ENCODE peak calls at places on chromosomes 2 and 18, in four cellular contexts. One of them, this sample, is unnamed.

GRCh38 chr2:217932661-217933325 is 70.0 kb downstream of the TNS1 start:
- DNase-seq in kidney: peak; percentile 66
- DNase-seq in EL: no peak
- DNase-seq in T follicular helper cell: no peak
- DNase-seq in this sample: no peak

GRCh38 chr2:52220393-52220792 is 1188.5 kb upstream of the NRXN1 start:
- DNase-seq in T follicular helper cell: no peak
- DNase-seq in EL: no peak
- DNase-seq in kidney: no peak
- DNase-seq in this sample: peak; percentile 2

GRCh38 chr2:155485141-155485842 is 786.8 kb downstream of the KCNJ3 start:
- DNase-seq in kidney: no peak
- DNase-seq in EL: no peak
- DNase-seq in T follicular helper cell: no peak
- DNase-seq in this sample: no peak

GRCh38 chr18:36075862-36076587 is 8.7 kb upstream of the RPRD1A start:
- DNase-seq in EL: peak; percentile 79
- DNase-seq in kidney: no peak
- DNase-seq in T follicular helper cell: no peak
- DNase-seq in this sample: peak; percentile 45

GRCh38 chr2:46268986-46269385 is 28.2 kb upstream of the EPAS1 start:
- DNase-seq in kidney: no peak
- DNase-seq in EL: peak; percentile 48
- DNase-seq in T follicular helper cell: no peak
- DNase-seq in this sample: peak; percentile 46

GRCh38 chr18:28411806-28412205 is 234.9 kb upstream of the CDH2 start:
- DNase-seq in kidney: no peak
- DNase-seq in EL: peak; percentile 5
- DNase-seq in T follicular helper cell: no peak
- DNase-seq in this sample: no peak

GRCh38 chr18:647304-647703 is 10.1 kb upstream of the TYMS start:
- DNase-seq in kidney: no peak
- DNase-seq in T follicular helper cell: no peak
- DNase-seq in EL: no peak
- DNase-seq in this sample: peak; percentile 29

GRCh38 chr2:158724803-158725271 is 70.3 kb upstream of the DAPL1 start:
- DNase-seq in T follicular helper cell: no peak
- DNase-seq in kidney: peak; percentile 67
- DNase-seq in EL: peak; percentile 52
- DNase-seq in this sample: peak; percentile 68

GRCh38 chr2:239396881-239397681 is 3.7 kb downstream of the HDAC4 start:
- DNase-seq in kidney: no peak
- DNase-seq in EL: no peak
- DNase-seq in T follicular helper cell: peak; percentile 24
- DNase-seq in this sample: no peak

GRCh38 chr2:70454936-70455544 is 98.6 kb downstream of the TGFA start:
- DNase-seq in T follicular helper cell: no peak
- DNase-seq in EL: no peak
- DNase-seq in kidney: no peak
- DNase-seq in this sample: no peak

GRCh38 chr2:25086070-25086560 is 44.2 kb downstream of the EFR3B start:
- DNase-seq in kidney: no peak
- DNase-seq in EL: no peak
- DNase-seq in T follicular helper cell: no peak
- DNase-seq in this sample: no peak

GRCh38 chr18:46419391-46420141 is 237.5 kb downstream of the LOXHD1 start:
- DNase-seq in T follicular helper cell: no peak
- DNase-seq in EL: no peak
- DNase-seq in kidney: no peak
- DNase-seq in this sample: no peak

GRCh38 chr2:235021752-235022151 is 69.9 kb downstream of the SH3BP4 start:
- DNase-seq in EL: peak; percentile 95
- DNase-seq in T follicular helper cell: no peak
- DNase-seq in kidney: no peak
- DNase-seq in this sample: peak; percentile 90

GRCh38 chr2:182506606-182507005 is 79.8 kb upstream of the PDE1A start:
- DNase-seq in T follicular helper cell: no peak
- DNase-seq in EL: peak; percentile 41
- DNase-seq in kidney: peak; percentile 52
- DNase-seq in this sample: peak; percentile 71

GRCh38 chr2:96531872-96532505 is 4.6 kb upstream of the ARID5A start:
- DNase-seq in kidney: peak; percentile 96
- DNase-seq in T follicular helper cell: peak; percentile 89
- DNase-seq in EL: peak; percentile 99
- DNase-seq in this sample: peak; percentile 96

GRCh38 chr18:55897101-55897500 is 309.1 kb upstream of the TCF4 start:
- DNase-seq in T follicular helper cell: no peak
- DNase-seq in kidney: no peak
- DNase-seq in EL: no peak
- DNase-seq in this sample: no peak

GRCh38 chr2:216857131-216857550 is 2.7 kb downstream of the TNP1 start:
- DNase-seq in kidney: no peak
- DNase-seq in T follicular helper cell: no peak
- DNase-seq in EL: peak; percentile 71
- DNase-seq in this sample: peak; percentile 89

GRCh38 chr2:162217596-162217995 is 25.6 kb downstream of the FAP start:
- DNase-seq in kidney: no peak
- DNase-seq in T follicular helper cell: no peak
- DNase-seq in EL: no peak
- DNase-seq in this sample: no peak

GRCh38 chr2:230614913-230615332 is 97.7 kb upstream of the CAB39 start:
- DNase-seq in EL: no peak
- DNase-seq in T follicular helper cell: no peak
- DNase-seq in kidney: no peak
- DNase-seq in this sample: no peak

GRCh38 chr18:55416791-55417190 is 171.2 kb downstream of the TCF4 start:
- DNase-seq in T follicular helper cell: no peak
- DNase-seq in kidney: no peak
- DNase-seq in EL: no peak
- DNase-seq in this sample: no peak

GRCh38 chr2:94985636-94986035 is 39.9 kb upstream of the MAL start:
- DNase-seq in EL: no peak
- DNase-seq in kidney: no peak
- DNase-seq in T follicular helper cell: no peak
- DNase-seq in this sample: no peak

GRCh38 chr18:48408111-48408726 is 964 bp downstream of the ZBTB7C start:
- DNase-seq in T follicular helper cell: no peak
- DNase-seq in EL: no peak
- DNase-seq in kidney: no peak
- DNase-seq in this sample: no peak

GRCh38 chr2:3779650-3780049 is 76.3 kb downstream of the DCDC2C start:
- DNase-seq in T follicular helper cell: no peak
- DNase-seq in kidney: no peak
- DNase-seq in EL: no peak
- DNase-seq in this sample: no peak

GRCh38 chr18:69787825-69788547 is 159.7 kb downstream of the CD226 start:
- DNase-seq in T follicular helper cell: no peak
- DNase-seq in kidney: no peak
- DNase-seq in EL: peak; percentile 44
- DNase-seq in this sample: peak; percentile 86

GRCh38 chr2:144849612-144850011 is 329.7 kb upstream of the ZEB2 start:
- DNase-seq in T follicular helper cell: no peak
- DNase-seq in EL: no peak
- DNase-seq in kidney: no peak
- DNase-seq in this sample: no peak

GRCh38 chr2:187429989-187430388 is 18.1 kb downstream of the CALCRL start:
- DNase-seq in kidney: no peak
- DNase-seq in EL: peak; percentile 77
- DNase-seq in T follicular helper cell: no peak
- DNase-seq in this sample: peak; percentile 88

GRCh38 chr18:51149605-51150429 is 47.7 kb downstream of the MEX3C start:
- DNase-seq in EL: peak; percentile 44
- DNase-seq in T follicular helper cell: no peak
- DNase-seq in kidney: no peak
- DNase-seq in this sample: peak; percentile 75

GRCh38 chr2:172429351-172429968 is 2.1 kb downstream of the ITGA6 start:
- DNase-seq in T follicular helper cell: no peak
- DNase-seq in EL: no peak
- DNase-seq in kidney: no peak
- DNase-seq in this sample: peak; percentile 54

GRCh38 chr2:10204326-10205200 is 82.0 kb downstream of the RRM2 start:
- DNase-seq in T follicular helper cell: no peak
- DNase-seq in EL: peak; percentile 57
- DNase-seq in kidney: peak; percentile 43
- DNase-seq in this sample: no peak